ENCODE peak calls at places on chromosomes 11 and 22, in seven cellular contexts. L, V, F, M, C, U and H are unnamed samples.

GRCh38 chr11:46541593-46542371 is 52.0 kb downstream of the AMBRA1 start:
- DNase-seq in L (peak; percentile 75), V (peak; percentile 95), C (peak; percentile 88), U (no peak), M (no peak), F (no peak), H (no peak)

GRCh38 chr22:39941661-39942060 is 18.5 kb upstream of the TMA7B start:
- DNase-seq in V (no peak), U (no peak), M (no peak), L (no peak), F (no peak), C (no peak), H (no peak)

GRCh38 chr11:125429174-125429707 is 66.8 kb downstream of the FEZ1 start:
- DNase-seq in L (peak; percentile 47), U (peak; percentile 73), M (no peak), F (no peak), V (peak; percentile 51), C (peak; percentile 22), H (peak; percentile 78)

GRCh38 chr22:17578129-17578754 is 14.9 kb downstream of the SLC25A18 start:
- DNase-seq in U (peak; percentile 32), C (peak; percentile 53), L (peak; percentile 89), F (no peak), M (no peak), V (peak; percentile 77), H (no peak)

GRCh38 chr11:47768090-47768620 is 1.0 kb upstream of the FNBP4 start:
- DNase-seq in F (no peak), M (no peak), L (peak; percentile 73), V (peak; percentile 49), U (peak; percentile 80), C (peak; percentile 72), H (peak; percentile 11)

GRCh38 chr11:29937526-29937925 is 79.3 kb downstream of the KCNA4 start:
- DNase-seq in V (no peak), F (no peak), M (no peak), C (no peak), L (no peak), U (no peak), H (no peak)

GRCh38 chr11:12784987-12785386 is 110.8 kb downstream of the TEAD1 start:
- DNase-seq in M (no peak), L (no peak), C (no peak), F (no peak), U (no peak), V (no peak), H (peak; percentile 16)

GRCh38 chr11:32152821-32153220 is 61.9 kb downstream of the RCN1 start:
- DNase-seq in C (no peak), V (no peak), L (no peak), M (no peak), U (no peak), F (no peak), H (no peak)

GRCh38 chr22:41106122-41106968 is 14.0 kb downstream of the EP300 start:
- DNase-seq in F (no peak), V (no peak), C (no peak), M (no peak), U (no peak), L (no peak), H (no peak)

GRCh38 chr11:85809881-85810280 is 1.1 kb downstream of the SYTL2 start:
- DNase-seq in M (no peak), L (peak; percentile 42), F (no peak), V (no peak), U (no peak), C (peak; percentile 22), H (peak; percentile 33)
- TF ChIP-seq CTCF in M (no peak), L (no peak), F (peak; percentile 47), V (no peak), U (no peak), C (peak; percentile 18), H (no peak)

GRCh38 chr11:72478596-72479143 is 44.3 kb upstream of the CLPB start:
- DNase-seq in C (no peak), M (no peak), U (peak; percentile 68), V (no peak), L (no peak), F (no peak), H (no peak)
- TF ChIP-seq CTCF in C (no peak), M (no peak), U (no peak), V (no peak), L (no peak), F (no peak), H (no peak)

DNA sequence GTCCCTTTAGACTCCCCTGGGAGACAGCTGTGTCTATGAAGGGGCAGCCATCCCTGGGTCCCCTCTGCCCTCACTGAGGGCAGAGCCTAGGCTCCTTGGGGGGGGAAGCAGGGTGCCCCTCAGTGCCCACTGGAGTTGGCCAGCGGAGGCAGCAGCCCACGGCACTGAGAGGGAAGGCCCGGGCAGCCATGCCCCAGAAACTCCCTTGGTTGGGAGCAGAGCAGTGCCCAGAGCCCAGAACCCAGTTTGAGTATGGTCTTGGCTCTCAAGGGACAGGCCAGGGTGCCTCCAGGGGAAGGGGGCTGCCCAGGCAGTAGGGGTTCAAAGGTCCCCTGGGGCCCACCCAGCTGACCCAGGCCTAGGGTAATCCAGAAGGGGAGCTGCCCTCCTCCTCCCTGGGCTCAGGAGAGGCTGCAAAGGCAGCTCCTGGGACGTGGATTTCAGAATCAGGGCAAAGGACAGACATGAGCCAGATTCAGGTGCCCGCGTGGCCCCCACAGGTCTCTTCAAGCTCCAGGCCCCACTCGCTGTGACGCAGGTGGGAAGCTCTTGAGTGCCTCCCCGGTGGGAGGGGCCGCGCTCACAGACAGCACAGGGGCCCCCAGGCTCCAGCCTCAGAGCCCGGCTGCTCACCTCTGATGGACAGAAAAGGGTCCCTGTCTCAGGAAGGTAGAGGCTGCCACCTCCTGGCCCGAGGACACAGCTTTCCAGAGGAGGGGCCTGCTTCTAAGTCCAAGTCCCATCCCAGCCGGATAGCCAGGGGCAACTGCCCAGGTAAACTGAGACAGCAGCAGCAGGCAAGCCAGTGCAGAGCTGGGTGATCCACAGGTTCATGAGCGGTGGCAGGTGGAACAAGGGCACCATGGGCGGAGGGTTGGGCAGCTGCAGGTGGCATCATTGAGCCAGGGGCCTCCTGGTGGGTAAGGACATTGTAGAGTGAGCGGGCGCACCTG is 2.6 kb downstream of the C11orf21 start:
- DNase-seq in V (peak; percentile 48), M (no peak), C (peak; percentile 44), U (no peak), L (peak; percentile 3), F (no peak), H (peak; percentile 47)
- TF ChIP-seq CTCF in V (no peak), M (no peak), C (peak; percentile 44), U (peak; percentile 13), L (peak; percentile 13), F (no peak), H (peak; percentile 43)

GRCh38 chr11:69638941-69639681 is 1.8 kb upstream of the CCND1 start:
- DNase-seq in F (peak; percentile 93), C (peak; percentile 94), M (peak; percentile 76), U (peak; percentile 96), L (peak; percentile 97), V (peak; percentile 91), H (peak; percentile 95)
- TF ChIP-seq CTCF in F (no peak), C (no peak), M (no peak), U (no peak), L (no peak), V (no peak), H (no peak)

GRCh38 chr11:134597452-134597851 is 185.4 kb upstream of the B3GAT1 start:
- DNase-seq in M (no peak), L (no peak), U (no peak), V (no peak), C (no peak), F (no peak), H (no peak)

GRCh38 chr11:134589155-134589554 is 177.1 kb upstream of the B3GAT1 start:
- DNase-seq in V (no peak), F (no peak), U (no peak), C (no peak), L (no peak), M (no peak), H (no peak)

GRCh38 chr11:134587345-134587744 is 175.3 kb upstream of the B3GAT1 start:
- DNase-seq in F (no peak), U (no peak), M (no peak), L (no peak), V (no peak), C (no peak), H (no peak)

GRCh38 chr11:134596404-134596803 is 184.4 kb upstream of the B3GAT1 start:
- DNase-seq in L (no peak), C (no peak), F (no peak), V (no peak), U (no peak), M (no peak), H (no peak)

DNA sequence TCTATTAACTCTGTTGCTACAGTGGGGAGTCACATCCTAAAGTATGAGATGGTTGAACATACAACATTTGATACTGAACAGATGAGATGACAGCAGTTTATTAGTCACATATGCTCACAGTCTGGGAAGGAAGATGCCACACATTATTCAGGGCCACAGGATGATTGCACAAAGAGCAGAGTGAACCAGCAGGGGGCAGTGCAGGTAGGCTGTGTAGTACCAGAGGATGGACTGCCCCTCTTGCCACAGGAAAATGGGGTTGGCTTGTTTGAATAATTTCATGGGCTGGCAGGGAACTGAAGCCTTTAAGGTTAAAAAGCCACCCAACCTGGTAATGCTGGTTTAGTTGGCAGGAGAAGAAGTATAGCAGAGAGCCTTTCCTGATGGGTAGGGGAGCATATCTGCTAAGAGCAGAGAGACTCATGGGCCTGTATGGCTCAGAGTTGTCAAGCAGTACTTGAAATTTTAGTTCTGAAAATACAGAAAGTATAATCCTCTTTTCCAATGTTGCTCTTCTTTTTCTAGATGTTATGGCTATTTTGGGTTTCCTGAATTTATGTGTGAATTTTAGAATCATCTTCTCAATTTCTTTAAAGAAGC is 180.4 kb upstream of the B3GAT1 start:
- DNase-seq in V (peak; percentile 44), U (no peak), F (no peak), L (no peak), C (peak; percentile 55), M (no peak), H (peak; percentile 84)
- TF ChIP-seq CTCF in V (no peak), U (peak; percentile 2), F (no peak), L (peak; percentile 27), C (peak; percentile 30), M (no peak), H (peak; percentile 72)